ENCODE peak calls at places on chromosomes 5 and 9, in five cellular contexts. Y is mammary epithelial cell; W is stomach; G is aorta; H is naive thymus-derived CD4-positive, alpha-beta T cell. J is an unnamed sample. For H3K9me3, the result is how much of the 10 kb centered on the place peaks cover.

GRCh38 chr5:159100022-159100927 is 559 bp upstream of the EBF1 start:
- DNase-seq in G (peak), W (peak), H (peak), Y (peak), J (peak)

GRCh38 chr5:78387468-78388153 is 27.2 kb downstream of the SCAMP1 start:
- DNase-seq in G (no peak), H (no peak), W (no peak), Y (no peak), J (no peak)

GRCh38 chr5:105407190-105407589 is 1844.6 kb upstream of the NUDT12 start:
- DNase-seq in Y (no peak), G (no peak), W (no peak), H (no peak), J (no peak)

GRCh38 chr9:78618735-78619134 is 321.8 kb downstream of the PSAT1 start:
- DNase-seq in H (no peak), G (no peak), Y (no peak), W (no peak), J (no peak)

GRCh38 chr9:137422668-137423000 is 328 bp downstream of the EXD3 start:
- DNase-seq in Y (peak), G (peak), W (no peak), H (no peak), J (no peak)

GRCh38 chr5:158546080-158546479 is 553.6 kb downstream of the EBF1 start:
- DNase-seq in Y (no peak), H (no peak), G (no peak), W (no peak), J (no peak)

GRCh38 chr9:69980041-69980440 is 63.6 kb upstream of the MAMDC2 start:
- DNase-seq in Y (no peak), W (no peak), G (no peak), H (no peak), J (no peak)

GRCh38 chr5:87260604-87261200 is 7.0 kb upstream of the RASA1 start:
- DNase-seq in W (no peak), Y (no peak), G (no peak), H (no peak), J (no peak)

GRCh38 chr5:178069909-178070308 is 43.4 kb upstream of the N4BP3 start:
- DNase-seq in W (no peak), H (no peak), G (no peak), Y (peak), J (no peak)

GRCh38 chr9:115999498-115999897 is 154.1 kb upstream of the PAPPA start:
- DNase-seq in G (no peak), H (no peak), W (no peak), Y (no peak), J (no peak)

GRCh38 chr5:90305022-90305720 is 104.4 kb downstream of the CETN3 start:
- DNase-seq in W (no peak), H (no peak), G (no peak), Y (no peak), J (no peak)

GRCh38 chr5:115812372-115812771 is 4.1 kb downstream of the CDO1 start:
- DNase-seq in W (no peak), Y (no peak), H (no peak), G (no peak), J (no peak)

GRCh38 chr9:107222020-107222522 is 61.0 kb upstream of the RAD23B start:
- DNase-seq in H (no peak), G (no peak), Y (no peak), W (no peak), J (no peak)

GRCh38 chr5:134649163-134649916 is 755 bp downstream of the SEC24A start:
- DNase-seq in W (peak), Y (peak), G (no peak), H (peak), J (no peak)

GRCh38 chr5:77937015-77937908 is 161.1 kb upstream of the TBCA start:
- DNase-seq in H (no peak), G (no peak), Y (no peak), W (no peak), J (no peak)

GRCh38 chr5:139386039-139386438 is 2.9 kb upstream of the SLC23A1 start:
- DNase-seq in G (no peak), W (no peak), H (no peak), Y (peak), J (no peak)

GRCh38 chr9:121963542-121963995 is 129.5 kb downstream of the TTLL11 start:
- DNase-seq in G (no peak), W (no peak), H (no peak), Y (peak), J (no peak)

GRCh38 chr5:16178745-16179372 is 732 bp downstream of the MARCHF11 start:
- DNase-seq in G (peak), Y (peak), H (peak), W (peak), J (no peak)

GRCh38 chr5:79546782-79547428 is 33.0 kb upstream of the HOMER1 start:
- DNase-seq in G (no peak), H (no peak), W (no peak), Y (no peak), J (no peak)

GRCh38 chr9:79663299-79663698 is 91.5 kb downstream of the TLE4 start:
- DNase-seq in G (no peak), Y (no peak), H (no peak), W (no peak), J (no peak)

GRCh38 chr5:95446560-95447221 is 55.5 kb downstream of the FAM81B start:
- DNase-seq in W (no peak), H (no peak), Y (peak), G (no peak), J (no peak)

GRCh38 chr9:88533951-88534455 is 975 bp upstream of the NXNL2 start:
- DNase-seq in H (no peak), Y (no peak), W (peak), G (no peak), J (no peak)

GRCh38 chr9:116219686-116220085 is 66.1 kb downstream of the PAPPA start:
- DNase-seq in H (no peak), G (no peak), W (no peak), Y (no peak), J (no peak)

GRCh38 chr9:135551031-135551430 is 5.1 kb downstream of the OBP2A start:
- DNase-seq in Y (no peak), G (no peak), W (no peak), H (no peak), J (no peak)

GRCh38 chr5:169870221-169870620 is 110.1 kb downstream of the INSYN2B start:
- DNase-seq in W (no peak), Y (no peak), H (no peak), G (no peak), J (no peak)

GRCh38 chr9:113570749-113571711 is 107.5 kb downstream of the RGS3 start:
- DNase-seq in W (no peak), G (no peak), Y (peak), H (no peak), J (no peak)

GRCh38 chr5:27462936-27463335 is 424.6 kb upstream of the CDH9 start:
- DNase-seq in Y (no peak), H (no peak), W (no peak), G (no peak), J (no peak)

GRCh38 chr5:27465140-27465539 is 426.8 kb upstream of the CDH9 start:
- DNase-seq in Y (no peak), W (no peak), G (no peak), H (no peak), J (no peak)

GRCh38 chr5:27466959-27467358 is 428.6 kb upstream of the CDH9 start:
- DNase-seq in H (no peak), G (no peak), Y (no peak), W (no peak), J (no peak)

GRCh38 chr5:27458318-27458717 is 419.9 kb upstream of the CDH9 start:
- DNase-seq in W (no peak), Y (no peak), G (no peak), H (no peak), J (no peak)

GRCh38 chr5:27463446-27464149 is 425.2 kb upstream of the CDH9 start:
- DNase-seq in G (no peak), H (no peak), Y (no peak), W (no peak), J (no peak)
- H3K9me3 ChIP-seq in G (under half), H (under half), Y (under half), W (under half), J (under half)

GRCh38 chr9:95936579-95937075 is 61.1 kb downstream of the ERCC6L2 start:
- DNase-seq in Y (no peak), H (no peak), W (no peak), G (no peak), J (no peak)

GRCh38 chr9:95939472-95939871 is 64.0 kb downstream of the ERCC6L2 start:
- DNase-seq in Y (no peak), G (no peak), H (no peak), W (no peak), J (no peak)

GRCh38 chr9:95940265-95940664 is 64.8 kb downstream of the ERCC6L2 start:
- DNase-seq in G (no peak), H (no peak), W (no peak), Y (no peak), J (no peak)

GRCh38 chr9:95937131-95937530 is 61.6 kb downstream of the ERCC6L2 start:
- DNase-seq in W (no peak), H (no peak), G (no peak), Y (peak), J (no peak)

DNA sequence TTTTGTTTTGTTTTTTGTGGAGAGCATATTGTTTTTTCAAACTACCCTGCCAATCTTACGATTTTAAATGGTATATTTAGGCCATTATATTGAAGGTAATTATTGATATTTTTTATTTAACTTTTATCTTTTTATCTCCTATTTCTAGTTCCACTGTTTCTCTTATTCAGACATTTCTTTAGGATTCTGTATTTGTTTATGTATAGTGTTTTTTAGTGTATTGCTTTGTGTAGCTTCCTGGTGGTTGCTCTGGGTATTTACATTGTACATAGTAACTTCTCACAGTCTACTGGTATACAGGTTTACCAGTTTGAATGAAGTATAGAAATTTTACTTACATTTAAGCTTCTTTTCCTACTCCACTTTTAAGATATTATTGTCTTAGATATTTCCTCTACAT is 63.2 kb downstream of the ERCC6L2 start:
- DNase-seq in H (no peak), G (no peak), Y (no peak), W (no peak), J (no peak)
- H3K9me3 ChIP-seq in H (under half), G (under half), Y (under half), W (under half), J (under half)

DNA sequence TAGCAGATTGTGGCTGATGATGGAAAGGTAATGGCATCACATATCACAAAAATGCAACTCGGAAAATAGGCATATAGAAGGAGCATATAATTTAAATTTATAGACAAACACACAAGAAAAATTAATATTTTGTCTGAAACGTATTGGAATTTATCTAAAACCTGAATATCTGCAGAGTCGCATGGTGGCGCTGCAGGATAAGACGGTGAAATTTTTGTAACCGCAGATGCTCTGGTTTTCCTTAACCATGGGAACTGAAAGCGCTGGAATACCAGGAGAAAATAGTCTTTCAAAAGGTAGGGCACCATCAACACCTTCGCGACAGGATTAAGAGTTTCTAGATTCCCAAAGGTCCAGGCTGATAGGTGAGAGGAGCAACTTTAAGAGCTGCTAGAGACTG is 11.0 kb downstream of the PCDHB14 start:
- DNase-seq in W (no peak), G (no peak), H (no peak), Y (peak), J (no peak)
- H3K9me3 ChIP-seq in W (under half), G (under half), H (under half), Y (under half), J (under half)

GRCh38 chr5:141362719-141363118 is 1.2 kb upstream of the PCDHGA5 start:
- DNase-seq in H (no peak), Y (no peak), W (no peak), G (no peak), J (no peak)
- H3K9me3 ChIP-seq in H (under half), Y (under half), W (half or more), G (under half), J (under half)